ENCODE peak calls at places on chromosomes 6 and 20, in six cellular contexts. P, A, G, W, Z and L are unnamed samples.

GRCh38 chr6:91126876-91127275 is 540.0 kb upstream of the MAP3K7 start:
- DNase-seq in P (no peak), A (no peak), G (no peak), W (no peak), Z (no peak), L (no peak)

GRCh38 chr6:154319231-154319858 is 37.3 kb downstream of the IPCEF1 start:
- DNase-seq in P (no peak), A (peak; percentile 80), G (peak; percentile 70), W (no peak), Z (peak; percentile 25), L (no peak)

GRCh38 chr6:158417760-158418098 is 105.5 kb downstream of the TULP4 start:
- DNase-seq in P (no peak), A (no peak), G (peak; percentile 57), W (no peak), Z (peak; percentile 61), L (no peak)

GRCh38 chr20:21280496-21281016 is 22.6 kb upstream of the XRN2 start:
- DNase-seq in P (no peak), A (no peak), G (no peak), W (no peak), Z (no peak), L (no peak)

GRCh38 chr6:5401845-5402738 is 140.8 kb downstream of the FARS2 start:
- DNase-seq in P (no peak), A (no peak), G (peak; percentile 17), W (no peak), Z (no peak), L (no peak)

GRCh38 chr20:62215020-62215990 is 4.8 kb downstream of the HRH3 start:
- DNase-seq in P (no peak), A (no peak), G (no peak), W (no peak), Z (no peak), L (no peak)

GRCh38 chr6:146287691-146288369 is 255.8 kb upstream of the RAB32 start:
- DNase-seq in P (no peak), A (peak; percentile 14), G (no peak), W (no peak), Z (no peak), L (no peak)

GRCh38 chr6:37860226-37860839 is 40.8 kb downstream of the ZFAND3 start:
- DNase-seq in P (no peak), A (no peak), G (peak; percentile 50), W (peak; percentile 67), Z (no peak), L (no peak)

GRCh38 chr20:58213112-58213511 is 15.3 kb downstream of the ANKRD60 start:
- DNase-seq in P (no peak), A (no peak), G (peak; percentile 32), W (no peak), Z (no peak), L (no peak)

GRCh38 chr6:56806368-56806767 is 148.5 kb upstream of the BEND6 start:
- DNase-seq in P (no peak), A (no peak), G (no peak), W (no peak), Z (no peak), L (no peak)

GRCh38 chr20:63129991-63130653 is 85.8 kb downstream of the YTHDF1 start:
- DNase-seq in P (no peak), A (no peak), G (no peak), W (no peak), Z (no peak), L (no peak)

GRCh38 chr6:141956046-141956761 is 176.5 kb upstream of the GJE1 start:
- DNase-seq in P (no peak), A (peak; percentile 9), G (peak; percentile 37), W (no peak), Z (peak; percentile 36), L (no peak)

GRCh38 chr6:131379951-131380350 is 193.1 kb upstream of the ARG1 start:
- DNase-seq in P (no peak), A (peak; percentile 63), G (peak; percentile 70), W (no peak), Z (peak; percentile 20), L (no peak)

GRCh38 chr6:125219451-125219942 is 65.9 kb downstream of the TPD52L1 start:
- DNase-seq in P (no peak), A (no peak), G (no peak), W (no peak), Z (no peak), L (no peak)

GRCh38 chr6:1562171-1562955 is 47.4 kb upstream of the FOXC1 start:
- DNase-seq in P (no peak), A (no peak), G (no peak), W (no peak), Z (no peak), L (no peak)

GRCh38 chr6:132004668-132005067 is 53.5 kb upstream of the CCN2 start:
- DNase-seq in P (no peak), A (no peak), G (no peak), W (peak; percentile 6), Z (no peak), L (no peak)

GRCh38 chr6:169038691-169039090 is 215.0 kb downstream of the THBS2 start:
- DNase-seq in P (no peak), A (no peak), G (no peak), W (no peak), Z (no peak), L (no peak)

GRCh38 chr6:8157839-8158238 is 55.5 kb upstream of the EEF1E1 start:
- DNase-seq in P (no peak), A (no peak), G (no peak), W (no peak), Z (no peak), L (no peak)